ENCODE peak calls at places on chromosome X, in four cellular contexts. B is astrocyte of the cerebellum, Q is BJ, D is endothelial cell. N is an unnamed sample.

GRCh38 chrX:152897216-152898144 is at the start of gene ZNF185:
- DNase-seq in B (no peak), Q (no peak), D (peak), N (no peak)

GRCh38 chrX:56025872-56026571 is 206.1 kb upstream of the KLF8 start:
- DNase-seq in B (no peak), Q (no peak), D (no peak), N (no peak)

GRCh38 chrX:101357166-101357795 is 8.7 kb upstream of the TIMM8A start:
- DNase-seq in B (no peak), Q (no peak), D (no peak), N (no peak)

GRCh38 chrX:103783971-103784370 is 7.3 kb downstream of the PLP1 start:
- DNase-seq in B (no peak), Q (no peak), D (no peak), N (no peak)

GRCh38 chrX:112734250-112734649 is 54.5 kb upstream of the LHFPL1 start:
- DNase-seq in B (no peak), Q (no peak), D (no peak), N (no peak)

GRCh38 chrX:46953597-46953996 is 41.4 kb downstream of the JADE3 start:
- DNase-seq in B (no peak), Q (no peak), D (no peak), N (no peak)

GRCh38 chrX:128020701-128021100 is 31.5 kb downstream of the ACTRT1 start:
- DNase-seq in B (peak), Q (no peak), D (no peak), N (no peak)

GRCh38 chrX:19650996-19651395 is 135.7 kb upstream of the MAP3K15 start:
- DNase-seq in B (no peak), Q (no peak), D (no peak), N (no peak)

GRCh38 chrX:149527705-149528104 is 13.1 kb upstream of the EOLA1 start:
- DNase-seq in B (no peak), Q (no peak), D (peak), N (no peak)

GRCh38 chrX:107775734-107776511 is at the start of gene TSC22D3:
- DNase-seq in B (no peak), Q (peak), D (peak), N (peak)

GRCh38 chrX:154986826-154987575 is 35.5 kb downstream of the F8 start:
- DNase-seq in B (no peak), Q (no peak), D (no peak), N (no peak)

GRCh38 chrX:103792916-103793540 is 16.4 kb downstream of the PLP1 start:
- DNase-seq in B (peak), Q (peak), D (no peak), N (no peak)

GRCh38 chrX:54427837-54428424 is 12.3 kb upstream of the TSR2 start:
- DNase-seq in B (no peak), Q (no peak), D (no peak), N (no peak)

GRCh38 chrX:65127804-65128203 is 151.6 kb upstream of the ZC4H2 start:
- DNase-seq in B (no peak), Q (no peak), D (no peak), N (no peak)

GRCh38 chrX:80812176-80812575 is 2.5 kb upstream of the BRWD3 start:
- DNase-seq in B (no peak), Q (no peak), D (peak), N (peak)
- TF ChIP-seq CTCF in B (peak), Q (peak), D (no peak), N (no peak)

GRCh38 chrX:137194164-137194563 is 160.4 kb upstream of the GPR101 start:
- DNase-seq in B (peak), Q (no peak), D (peak), N (peak)
- TF ChIP-seq CTCF in B (peak), Q (peak), D (peak), N (peak)

DNA sequence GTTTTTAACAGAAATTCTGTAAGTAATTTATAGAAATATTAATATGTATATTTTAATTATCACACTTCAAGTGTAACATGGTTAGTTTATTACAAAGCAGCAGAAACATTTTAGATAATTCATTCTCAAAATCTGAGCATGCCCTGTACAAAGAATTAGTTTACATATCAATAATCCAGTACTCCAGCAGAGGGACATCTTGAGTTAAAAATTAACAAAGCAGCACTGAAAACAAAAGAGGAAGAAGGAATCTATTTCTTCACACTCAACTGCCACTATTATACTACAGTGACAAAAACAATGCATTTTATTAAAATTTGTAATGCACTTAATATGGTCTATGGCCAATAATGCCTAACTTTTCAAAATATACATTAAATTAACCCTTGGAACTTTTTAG is 179.1 kb upstream of the KLHL4 start:
- DNase-seq in B (peak), Q (no peak), D (no peak), N (no peak)
- TF ChIP-seq CTCF in B (peak), Q (no peak), D (peak), N (peak)

GRCh38 chrX:9988762-9989161 is 21.6 kb downstream of the CLDN34 start:
- DNase-seq in B (no peak), Q (no peak), D (no peak), N (no peak)
- TF ChIP-seq CTCF in B (peak), Q (peak), D (peak), N (no peak)

DNA sequence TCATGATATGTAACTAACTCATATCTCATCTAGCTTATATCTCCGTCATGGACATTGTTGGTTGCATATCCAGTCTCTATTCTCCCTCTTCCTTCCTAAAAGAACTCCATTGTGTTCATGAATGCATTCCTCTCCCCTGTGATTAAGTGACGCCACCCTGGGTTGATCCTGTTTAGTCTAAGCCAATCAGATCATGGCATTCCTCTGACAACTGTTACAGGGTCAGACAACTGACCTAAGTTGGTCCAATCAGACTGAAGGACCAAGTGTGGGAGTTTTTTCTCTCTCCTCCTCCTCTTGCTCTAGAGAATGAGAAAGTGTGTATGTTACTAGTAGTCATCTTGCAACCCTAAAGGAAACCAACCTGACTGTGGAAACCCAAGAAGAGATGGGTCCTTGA is 3.6 kb downstream of the APOO start:
- DNase-seq in B (no peak), Q (no peak), D (no peak), N (no peak)
- TF ChIP-seq CTCF in B (no peak), Q (no peak), D (no peak), N (no peak)

DNA sequence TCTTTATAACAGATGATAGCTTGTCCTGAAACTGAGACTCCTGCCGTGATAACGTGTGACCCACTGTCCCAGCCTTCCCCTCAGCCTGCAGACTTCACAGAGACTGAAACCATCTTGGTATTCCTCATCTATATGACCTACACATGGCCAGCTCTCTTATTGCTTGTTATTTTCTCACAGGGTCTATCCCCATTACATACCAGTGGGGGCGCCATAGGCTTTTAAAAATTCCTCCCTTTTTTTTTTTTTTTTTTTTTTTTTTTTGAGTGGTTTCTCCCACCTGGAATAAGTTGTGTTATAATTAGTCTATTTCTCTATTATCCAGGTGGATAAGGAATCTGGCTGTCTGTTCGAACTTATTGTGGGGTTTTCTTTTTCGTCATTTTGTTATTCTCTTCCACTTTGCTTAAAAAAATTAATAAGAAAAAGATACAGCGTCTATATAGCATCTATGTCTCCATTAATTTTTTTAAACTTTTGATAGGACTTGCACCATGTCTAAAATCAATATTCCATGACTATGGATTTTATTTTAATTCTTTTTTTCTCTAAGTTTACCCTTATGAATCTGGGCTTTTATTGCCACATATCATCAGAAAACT is 47.2 kb downstream of the GYG2 start:
- DNase-seq in B (no peak), Q (no peak), D (no peak), N (no peak)
- TF ChIP-seq CTCF in B (peak), Q (peak), D (peak), N (no peak)

GRCh38 chrX:115941388-115941787 is 229.2 kb upstream of the AGTR2 start:
- DNase-seq in B (no peak), Q (no peak), D (no peak), N (no peak)

GRCh38 chrX:115939070-115939469 is 231.5 kb upstream of the AGTR2 start:
- DNase-seq in B (no peak), Q (no peak), D (no peak), N (no peak)

GRCh38 chrX:115940888-115941332 is 229.6 kb upstream of the AGTR2 start:
- DNase-seq in B (no peak), Q (no peak), D (peak), N (peak)

GRCh38 chrX:115939636-115940160 is 230.8 kb upstream of the AGTR2 start:
- DNase-seq in B (no peak), Q (no peak), D (no peak), N (no peak)

GRCh38 chrX:115940348-115940747 is 230.2 kb upstream of the AGTR2 start:
- DNase-seq in B (no peak), Q (no peak), D (no peak), N (no peak)
- TF ChIP-seq CTCF in B (no peak), Q (no peak), D (no peak), N (no peak)

DNA sequence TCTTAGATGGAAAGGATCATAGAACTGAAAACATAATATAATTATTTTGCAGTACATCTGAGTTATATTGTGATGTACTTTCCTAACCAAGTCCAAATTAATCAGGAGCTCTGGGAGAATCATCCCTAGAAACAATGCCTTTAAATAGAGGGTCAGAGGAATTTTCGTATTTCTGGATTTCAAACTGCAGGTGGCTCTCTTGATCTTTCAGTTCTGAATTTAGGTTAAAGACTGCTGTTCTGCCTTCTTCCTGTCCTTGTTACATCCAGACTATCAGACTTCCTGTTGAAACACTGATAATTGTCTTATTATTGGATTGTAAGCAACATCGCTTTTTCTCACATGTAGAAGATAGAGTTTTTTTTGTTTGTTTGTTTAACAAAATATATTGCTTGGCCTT is 142.7 kb downstream of the RPA4 start:
- DNase-seq in B (no peak), Q (no peak), D (peak), N (no peak)
- TF ChIP-seq CTCF in B (no peak), Q (no peak), D (no peak), N (no peak)

GRCh38 chrX:68018248-68019203 is 414.8 kb downstream of the OPHN1 start:
- DNase-seq in B (no peak), Q (no peak), D (peak), N (peak)
- TF ChIP-seq CTCF in B (peak), Q (peak), D (peak), N (peak)

N was measured in glutamatergic neuron.